ENCODE peak calls at places on chromosomes 16 and 17, in eight cellular contexts. U is neural progenitor cell, G is HEK293T, L is caudate nucleus, I is stromal cell of bone marrow, Z is DMS153, B is BE2C, W is hippocampal formation. P is an unnamed sample.

GRCh38 chr16:27463741-27464662 is 62.0 kb downstream of the IL21R start:
- DNase-seq in U (no peak), G (no peak), L (peak), I (no peak), Z (no peak), B (no peak), W (no peak), P (no peak)

GRCh38 chr16:61813339-61813738 is 222.9 kb downstream of the CDH8 start:
- DNase-seq in U (no peak), G (peak), L (no peak), I (no peak), Z (no peak), B (no peak), W (no peak), P (no peak)

GRCh38 chr17:47621293-47622178 is 28.2 kb upstream of the KPNB1 start:
- DNase-seq in U (peak), G (peak), L (peak), I (peak), Z (no peak), B (no peak), W (no peak), P (no peak)

GRCh38 chr16:73053379-73054130 is 5.6 kb upstream of the ZFHX3 start:
- DNase-seq in U (no peak), G (no peak), L (no peak), I (no peak), Z (peak), B (peak), W (no peak), P (peak)

GRCh38 chr16:75482434-75483205 is 12.6 kb downstream of the CHST6 start:
- DNase-seq in U (no peak), G (no peak), L (no peak), I (no peak), Z (no peak), B (no peak), W (no peak), P (no peak)

GRCh38 chr17:42623732-42624596 is 14.5 kb downstream of the TUBG1 start:
- DNase-seq in U (no peak), G (no peak), L (no peak), I (no peak), Z (peak), B (no peak), W (no peak), P (no peak)

GRCh38 chr17:17959520-17960361 is 12.5 kb downstream of the TOM1L2 start:
- DNase-seq in U (no peak), G (no peak), L (no peak), I (no peak), Z (no peak), B (no peak), W (no peak), P (no peak)

GRCh38 chr17:2222901-2223616 is 80.5 kb downstream of the SMG6 start:
- DNase-seq in U (peak), G (no peak), L (no peak), I (peak), Z (no peak), B (no peak), W (no peak), P (peak)

GRCh38 chr17:58960068-58960467 is 146.6 kb downstream of the TRIM37 start:
- DNase-seq in U (no peak), G (peak), L (no peak), I (peak), Z (no peak), B (no peak), W (no peak), P (no peak)

GRCh38 chr16:8572919-8573724 is 17.2 kb downstream of the TMEM114 start:
- DNase-seq in U (peak), G (peak), L (no peak), I (no peak), Z (no peak), B (no peak), W (no peak), P (no peak)

GRCh38 chr17:36602030-36602737 is 801 bp downstream of the MRM1 start:
- DNase-seq in U (peak), G (no peak), L (no peak), I (no peak), Z (no peak), B (no peak), W (no peak), P (no peak)

GRCh38 chr17:64494121-64494520 is 2.7 kb downstream of the POLG2 start:
- DNase-seq in U (no peak), G (no peak), L (no peak), I (no peak), Z (no peak), B (no peak), W (no peak), P (no peak)

GRCh38 chr16:87086156-87086555 is 231.0 kb downstream of the C16orf95 start:
- DNase-seq in U (no peak), G (no peak), L (no peak), I (peak), Z (no peak), B (no peak), W (no peak), P (no peak)

GRCh38 chr16:9012848-9013507 is 49.3 kb upstream of the USP7 start:
- DNase-seq in U (peak), G (no peak), L (no peak), I (no peak), Z (no peak), B (peak), W (no peak), P (peak)

GRCh38 chr16:69534720-69535119 is 31.0 kb upstream of the NFAT5 start:
- DNase-seq in U (no peak), G (no peak), L (no peak), I (no peak), Z (no peak), B (no peak), W (no peak), P (no peak)

GRCh38 chr17:20191066-20191465 is 181.9 kb downstream of the SPECC1 start:
- DNase-seq in U (no peak), G (no peak), L (no peak), I (peak), Z (no peak), B (no peak), W (no peak), P (no peak)